ENCODE peak calls at places on chromosomes 7 and 10, in eight cellular contexts. One of them, this sample, is unnamed.

GRCh38 chr7:23418046-23418445 is 52.2 kb downstream of the IGF2BP3 start:
- DNase-seq in GM23338: no peak
- DNase-seq in breast epithelium: no peak
- DNase-seq in Peyer's patch: no peak
- DNase-seq in thyroid gland: no peak
- DNase-seq in adipocyte: peak; percentile 74
- DNase-seq in cardiac muscle cell: peak; percentile 70
- DNase-seq in small intestine: no peak
- DNase-seq in this sample: peak; percentile 79

GRCh38 chr10:30215631-30216030 is 133.4 kb downstream of the MTPAP start:
- DNase-seq in GM23338: peak; percentile 33
- DNase-seq in breast epithelium: no peak
- DNase-seq in Peyer's patch: no peak
- DNase-seq in thyroid gland: peak; percentile 16
- DNase-seq in adipocyte: no peak
- DNase-seq in cardiac muscle cell: peak; percentile 72
- DNase-seq in small intestine: no peak
- DNase-seq in this sample: no peak

GRCh38 chr7:29105191-29105590 is 41.1 kb downstream of the CPVL start:
- DNase-seq in GM23338: no peak
- DNase-seq in breast epithelium: no peak
- DNase-seq in Peyer's patch: no peak
- DNase-seq in thyroid gland: peak; percentile 41
- DNase-seq in adipocyte: no peak
- DNase-seq in cardiac muscle cell: no peak
- DNase-seq in small intestine: no peak
- DNase-seq in this sample: peak; percentile 34

GRCh38 chr7:22143496-22143895 is 197.8 kb upstream of the CDCA7L start:
- DNase-seq in GM23338: no peak
- DNase-seq in breast epithelium: no peak
- DNase-seq in Peyer's patch: no peak
- DNase-seq in thyroid gland: no peak
- DNase-seq in adipocyte: no peak
- DNase-seq in cardiac muscle cell: no peak
- DNase-seq in small intestine: no peak
- DNase-seq in this sample: no peak

GRCh38 chr7:116403265-116403664 is 96.3 kb upstream of the CAV2 start:
- DNase-seq in GM23338: no peak
- DNase-seq in breast epithelium: no peak
- DNase-seq in Peyer's patch: no peak
- DNase-seq in thyroid gland: no peak
- DNase-seq in adipocyte: peak; percentile 18
- DNase-seq in cardiac muscle cell: no peak
- DNase-seq in small intestine: no peak
- DNase-seq in this sample: no peak

GRCh38 chr10:126640391-126640790 is 30.1 kb downstream of the C10orf90 start:
- DNase-seq in GM23338: no peak
- DNase-seq in breast epithelium: no peak
- DNase-seq in Peyer's patch: no peak
- DNase-seq in thyroid gland: no peak
- DNase-seq in adipocyte: no peak
- DNase-seq in cardiac muscle cell: peak; percentile 40
- DNase-seq in small intestine: no peak
- DNase-seq in this sample: peak; percentile 35

GRCh38 chr10:36183056-36183455 is 541.0 kb upstream of the FZD8 start:
- DNase-seq in GM23338: no peak
- DNase-seq in breast epithelium: no peak
- DNase-seq in Peyer's patch: no peak
- DNase-seq in thyroid gland: no peak
- DNase-seq in adipocyte: no peak
- DNase-seq in cardiac muscle cell: no peak
- DNase-seq in small intestine: no peak
- DNase-seq in this sample: no peak

GRCh38 chr7:80954181-80954580 is 35.3 kb upstream of the SEMA3C start:
- DNase-seq in GM23338: no peak
- DNase-seq in breast epithelium: no peak
- DNase-seq in Peyer's patch: no peak
- DNase-seq in thyroid gland: no peak
- DNase-seq in adipocyte: no peak
- DNase-seq in cardiac muscle cell: no peak
- DNase-seq in small intestine: no peak
- DNase-seq in this sample: no peak

GRCh38 chr7:2655870-2656614 is 24.3 kb downstream of the TTYH3 start:
- DNase-seq in GM23338: no peak
- DNase-seq in breast epithelium: no peak
- DNase-seq in Peyer's patch: no peak
- DNase-seq in thyroid gland: no peak
- DNase-seq in adipocyte: no peak
- DNase-seq in cardiac muscle cell: no peak
- DNase-seq in small intestine: no peak
- DNase-seq in this sample: no peak

GRCh38 chr7:48887500-48887899 is 36.8 kb upstream of the CDC14C start:
- DNase-seq in GM23338: no peak
- DNase-seq in breast epithelium: no peak
- DNase-seq in Peyer's patch: no peak
- DNase-seq in thyroid gland: no peak
- DNase-seq in adipocyte: no peak
- DNase-seq in cardiac muscle cell: peak; percentile 16
- DNase-seq in small intestine: no peak
- DNase-seq in this sample: peak; percentile 32

GRCh38 chr10:55058800-55059199 is 257.8 kb upstream of the PCDH15 start:
- DNase-seq in GM23338: no peak
- DNase-seq in breast epithelium: no peak
- DNase-seq in Peyer's patch: no peak
- DNase-seq in thyroid gland: no peak
- DNase-seq in adipocyte: no peak
- DNase-seq in cardiac muscle cell: no peak
- DNase-seq in small intestine: no peak
- DNase-seq in this sample: no peak

GRCh38 chr7:27836525-27836924 is 96.6 kb downstream of the TAX1BP1 start:
- DNase-seq in GM23338: no peak
- DNase-seq in breast epithelium: no peak
- DNase-seq in Peyer's patch: no peak
- DNase-seq in thyroid gland: no peak
- DNase-seq in adipocyte: no peak
- DNase-seq in cardiac muscle cell: no peak
- DNase-seq in small intestine: no peak
- DNase-seq in this sample: no peak

GRCh38 chr10:131207176-131207575 is 104.3 kb downstream of the TCERG1L start:
- DNase-seq in GM23338: no peak
- DNase-seq in breast epithelium: peak; percentile 41
- DNase-seq in Peyer's patch: no peak
- DNase-seq in thyroid gland: no peak
- DNase-seq in adipocyte: no peak
- DNase-seq in cardiac muscle cell: no peak
- DNase-seq in small intestine: no peak
- DNase-seq in this sample: no peak

GRCh38 chr7:114953724-114954123 is 31.8 kb downstream of the MDFIC start:
- DNase-seq in GM23338: no peak
- DNase-seq in breast epithelium: no peak
- DNase-seq in Peyer's patch: no peak
- DNase-seq in thyroid gland: no peak
- DNase-seq in adipocyte: no peak
- DNase-seq in cardiac muscle cell: no peak
- DNase-seq in small intestine: no peak
- DNase-seq in this sample: peak; percentile 27

GRCh38 chr7:151777913-151778670 is 98.8 kb downstream of the PRKAG2 start:
- DNase-seq in GM23338: no peak
- DNase-seq in breast epithelium: no peak
- DNase-seq in Peyer's patch: no peak
- DNase-seq in thyroid gland: no peak
- DNase-seq in adipocyte: no peak
- DNase-seq in cardiac muscle cell: no peak
- DNase-seq in small intestine: no peak
- DNase-seq in this sample: no peak

GRCh38 chr7:65962033-65962432 is 20.0 kb downstream of the GUSB start:
- DNase-seq in GM23338: no peak
- DNase-seq in breast epithelium: no peak
- DNase-seq in Peyer's patch: no peak
- DNase-seq in thyroid gland: no peak
- DNase-seq in adipocyte: no peak
- DNase-seq in cardiac muscle cell: no peak
- DNase-seq in small intestine: no peak
- DNase-seq in this sample: no peak

GRCh38 chr7:65955718-65956117 is 26.3 kb downstream of the GUSB start:
- DNase-seq in GM23338: no peak
- DNase-seq in breast epithelium: no peak
- DNase-seq in Peyer's patch: no peak
- DNase-seq in thyroid gland: no peak
- DNase-seq in adipocyte: no peak
- DNase-seq in cardiac muscle cell: no peak
- DNase-seq in small intestine: no peak
- DNase-seq in this sample: no peak

GRCh38 chr7:65966167-65966566 is 15.8 kb downstream of the GUSB start:
- DNase-seq in GM23338: no peak
- DNase-seq in breast epithelium: no peak
- DNase-seq in Peyer's patch: no peak
- DNase-seq in thyroid gland: no peak
- DNase-seq in adipocyte: no peak
- DNase-seq in cardiac muscle cell: no peak
- DNase-seq in small intestine: no peak
- DNase-seq in this sample: no peak

DNA sequence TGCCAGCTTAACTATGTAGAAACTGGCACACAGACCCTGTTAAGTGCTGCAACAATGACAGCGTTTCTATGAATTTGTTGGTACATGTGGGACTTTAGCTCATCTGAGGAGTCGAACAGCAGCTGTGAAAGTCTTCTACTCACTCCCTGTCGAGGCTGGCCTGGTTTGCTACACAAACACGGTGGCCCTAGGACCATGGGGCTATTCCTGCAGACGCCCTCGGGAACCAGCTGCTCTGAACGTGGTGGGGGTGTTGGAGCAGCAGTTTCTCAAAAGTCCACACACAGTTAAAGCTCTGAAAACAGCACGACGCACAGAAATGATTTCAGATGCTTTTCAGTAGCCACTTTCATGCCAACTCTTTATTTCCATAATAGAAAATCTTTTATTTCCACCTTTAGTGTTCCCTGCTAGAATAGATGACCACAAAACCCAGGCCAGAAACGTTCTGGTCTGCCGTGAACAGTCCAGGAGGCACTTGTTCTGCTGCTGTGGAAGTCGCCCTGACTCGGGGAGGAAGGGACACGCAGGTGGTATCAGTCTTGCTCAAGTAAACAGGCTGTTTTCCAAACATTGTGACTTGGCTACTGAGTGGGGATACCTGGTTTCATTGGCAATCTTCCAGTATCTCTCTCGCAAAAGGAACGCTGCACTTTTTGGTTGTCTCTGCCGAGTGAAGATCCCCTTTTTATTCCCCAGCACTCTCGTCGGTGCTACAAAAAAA is 21.5 kb downstream of the GUSB start:
- DNase-seq in GM23338: no peak
- DNase-seq in breast epithelium: no peak
- DNase-seq in Peyer's patch: no peak
- DNase-seq in thyroid gland: no peak
- DNase-seq in adipocyte: no peak
- DNase-seq in cardiac muscle cell: no peak
- DNase-seq in small intestine: no peak
- DNase-seq in this sample: no peak
- H3K36me3 ChIP-seq in GM23338: peaks cover 26% of the 10 kb centered on the region
- H3K36me3 ChIP-seq in breast epithelium: no peaks in the 10 kb centered on the region
- H3K36me3 ChIP-seq in Peyer's patch: no peaks in the 10 kb centered on the region
- H3K36me3 ChIP-seq in thyroid gland: peaks cover 42% of the 10 kb centered on the region
- H3K36me3 ChIP-seq in adipocyte: peaks cover 80% of the 10 kb centered on the region
- H3K36me3 ChIP-seq in cardiac muscle cell: peaks cover 22% of the 10 kb centered on the region
- H3K36me3 ChIP-seq in small intestine: peaks cover 15% of the 10 kb centered on the region
- H3K36me3 ChIP-seq in this sample: peaks cover 28% of the 10 kb centered on the region

GRCh38 chr7:127699853-127700252 is 47.9 kb downstream of the SND1 start:
- DNase-seq in GM23338: no peak
- DNase-seq in breast epithelium: no peak
- DNase-seq in Peyer's patch: no peak
- DNase-seq in thyroid gland: no peak
- DNase-seq in adipocyte: no peak
- DNase-seq in cardiac muscle cell: no peak
- DNase-seq in small intestine: no peak
- DNase-seq in this sample: no peak
- H3K36me3 ChIP-seq in GM23338: peaks cover 76% of the 10 kb centered on the region
- H3K36me3 ChIP-seq in breast epithelium: no peaks in the 10 kb centered on the region
- H3K36me3 ChIP-seq in Peyer's patch: no peaks in the 10 kb centered on the region
- H3K36me3 ChIP-seq in thyroid gland: peaks cover 35% of the 10 kb centered on the region
- H3K36me3 ChIP-seq in adipocyte: peaks cover 100% of the 10 kb centered on the region
- H3K36me3 ChIP-seq in cardiac muscle cell: peaks cover 28% of the 10 kb centered on the region
- H3K36me3 ChIP-seq in small intestine: peaks cover 32% of the 10 kb centered on the region
- H3K36me3 ChIP-seq in this sample: peaks cover 91% of the 10 kb centered on the region

DNA sequence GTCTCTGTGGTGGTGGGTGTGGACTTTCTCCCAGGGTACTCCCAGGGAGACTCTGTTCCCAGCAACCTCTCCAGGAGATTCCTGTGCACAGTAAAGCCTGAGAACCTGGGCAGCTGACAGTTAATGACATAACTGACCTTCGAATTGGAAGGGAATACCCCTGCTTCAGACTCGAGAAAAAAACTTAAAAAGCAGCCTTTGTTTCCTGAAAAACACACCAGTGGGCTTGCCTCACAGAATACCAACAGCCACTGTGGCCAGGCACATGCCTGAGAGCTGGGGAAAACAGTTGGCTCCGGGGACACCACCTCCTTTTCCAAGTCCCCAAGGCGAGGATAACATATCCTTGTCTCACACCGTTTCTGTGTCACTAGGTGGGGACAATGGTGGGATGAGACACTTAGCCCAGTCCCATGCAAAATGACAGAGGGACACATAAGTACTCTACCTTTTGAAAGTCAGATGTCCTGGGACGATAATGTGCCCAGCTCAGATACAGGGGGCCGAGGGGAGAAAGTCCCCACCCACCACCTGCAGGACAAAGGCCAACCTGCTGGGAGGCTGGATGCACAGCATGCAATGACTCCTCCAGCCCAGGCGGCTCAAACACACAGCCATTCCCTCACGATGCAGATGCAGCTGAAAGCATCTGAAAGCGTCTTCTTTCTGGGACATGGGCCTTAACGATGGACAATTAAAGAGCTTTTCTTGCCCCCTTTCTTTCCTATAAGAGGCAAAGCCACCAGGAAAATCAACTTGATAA is 65.6 kb downstream of the HIPK2 start:
- DNase-seq in GM23338: peak; percentile 47
- DNase-seq in breast epithelium: no peak
- DNase-seq in Peyer's patch: peak; percentile 15
- DNase-seq in thyroid gland: no peak
- DNase-seq in adipocyte: no peak
- DNase-seq in cardiac muscle cell: no peak
- DNase-seq in small intestine: no peak
- DNase-seq in this sample: no peak
- H3K36me3 ChIP-seq in GM23338: no peaks in the 10 kb centered on the region
- H3K36me3 ChIP-seq in breast epithelium: no peaks in the 10 kb centered on the region
- H3K36me3 ChIP-seq in Peyer's patch: no peaks in the 10 kb centered on the region
- H3K36me3 ChIP-seq in thyroid gland: peaks cover 13% of the 10 kb centered on the region
- H3K36me3 ChIP-seq in adipocyte: peaks cover 74% of the 10 kb centered on the region
- H3K36me3 ChIP-seq in cardiac muscle cell: peaks cover 16% of the 10 kb centered on the region
- H3K36me3 ChIP-seq in small intestine: peaks cover 14% of the 10 kb centered on the region
- H3K36me3 ChIP-seq in this sample: peaks cover 59% of the 10 kb centered on the region

DNA sequence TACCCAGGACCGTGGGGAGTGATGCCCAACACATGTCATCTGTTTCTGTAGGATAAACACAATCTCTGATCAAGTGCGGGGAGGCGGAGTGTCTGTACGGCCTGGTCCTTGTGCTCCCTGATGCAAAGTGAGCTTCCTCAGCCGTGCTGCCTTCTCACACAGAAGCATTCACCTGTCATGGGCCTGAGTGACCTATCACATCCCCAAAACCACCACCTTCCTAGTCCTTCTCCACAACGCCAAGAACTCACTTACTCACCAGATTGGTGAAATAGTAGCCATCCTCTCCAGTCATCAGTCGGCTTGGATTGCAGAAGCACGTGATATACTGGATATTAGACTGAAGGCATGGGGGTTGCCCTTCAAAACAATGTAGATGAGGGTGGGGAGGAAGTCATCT is 74.4 kb upstream of the KCTD7 start:
- DNase-seq in GM23338: no peak
- DNase-seq in breast epithelium: peak; percentile 30
- DNase-seq in Peyer's patch: no peak
- DNase-seq in thyroid gland: no peak
- DNase-seq in adipocyte: no peak
- DNase-seq in cardiac muscle cell: no peak
- DNase-seq in small intestine: no peak
- DNase-seq in this sample: no peak
- H3K36me3 ChIP-seq in GM23338: peaks cover 16% of the 10 kb centered on the region
- H3K36me3 ChIP-seq in breast epithelium: no peaks in the 10 kb centered on the region
- H3K36me3 ChIP-seq in Peyer's patch: no peaks in the 10 kb centered on the region
- H3K36me3 ChIP-seq in thyroid gland: peaks cover 54% of the 10 kb centered on the region
- H3K36me3 ChIP-seq in adipocyte: peaks cover 72% of the 10 kb centered on the region
- H3K36me3 ChIP-seq in cardiac muscle cell: peaks cover 26% of the 10 kb centered on the region
- H3K36me3 ChIP-seq in small intestine: peaks cover 11% of the 10 kb centered on the region
- H3K36me3 ChIP-seq in this sample: peaks cover 17% of the 10 kb centered on the region

This sample was measured in PC-3.